ENCODE peak calls at places on chromosomes 2 and 18, in ten cellular contexts. O, Q, Y, V, X, G, U, J, E and T are unnamed samples.

GRCh38 chr2:26245231-26245732 is 543 bp downstream of the HADHB start:
- DNase-seq in O (no peak), Q (no peak), Y (no peak), V (no peak), X (peak), G (no peak), U (peak), J (peak), E (no peak), T (peak)

GRCh38 chr2:182618672-182619079 is 97.4 kb upstream of the DNAJC10 start:
- DNase-seq in O (no peak), Q (peak), Y (no peak), V (no peak), X (peak), G (no peak), U (no peak), J (peak), E (no peak), T (no peak)

GRCh38 chr18:23958036-23958435 is 56.5 kb upstream of the TTC39C start:
- DNase-seq in O (no peak), Q (no peak), Y (no peak), V (no peak), X (peak), G (no peak), U (no peak), J (no peak), E (peak), T (no peak)

GRCh38 chr2:207952564-207953345 is 72.6 kb downstream of the PLEKHM3 start:
- DNase-seq in O (no peak), Q (no peak), Y (no peak), V (no peak), X (no peak), G (no peak), U (no peak), J (no peak), E (no peak), T (no peak)

GRCh38 chr2:216082805-216083204 is 1.1 kb downstream of the TMEM169 start:
- DNase-seq in O (no peak), Q (no peak), Y (no peak), V (no peak), X (no peak), G (peak), U (no peak), J (no peak), E (no peak), T (no peak)

GRCh38 chr2:241514545-241514944 is 6.2 kb upstream of the STK25 start:
- DNase-seq in O (no peak), Q (no peak), Y (no peak), V (no peak), X (peak), G (no peak), U (no peak), J (no peak), E (no peak), T (no peak)

GRCh38 chr2:12959935-12960334 is 243.2 kb downstream of the TRIB2 start:
- DNase-seq in O (no peak), Q (no peak), Y (no peak), V (no peak), X (no peak), G (no peak), U (no peak), J (no peak), E (no peak), T (no peak)

GRCh38 chr2:85154048-85154753 is 21.0 kb downstream of the TCF7L1 start:
- DNase-seq in O (no peak), Q (no peak), Y (no peak), V (no peak), X (peak), G (no peak), U (no peak), J (no peak), E (no peak), T (no peak)

GRCh38 chr18:79495591-79496071 is 99.9 kb downstream of the NFATC1 start:
- DNase-seq in O (no peak), Q (no peak), Y (no peak), V (no peak), X (no peak), G (no peak), U (no peak), J (no peak), E (no peak), T (peak)

GRCh38 chr2:203484266-203485112 is 50.6 kb downstream of the RAPH1 start:
- DNase-seq in O (peak), Q (peak), Y (no peak), V (peak), X (peak), G (peak), U (peak), J (no peak), E (no peak), T (no peak)

GRCh38 chr2:113217455-113218282 is 43.9 kb downstream of the PSD4 start:
- DNase-seq in O (no peak), Q (no peak), Y (no peak), V (no peak), X (no peak), G (peak), U (no peak), J (no peak), E (no peak), T (no peak)

GRCh38 chr2:1626271-1626681 is 118.0 kb downstream of the PXDN start:
- DNase-seq in O (no peak), Q (no peak), Y (no peak), V (no peak), X (no peak), G (no peak), U (no peak), J (no peak), E (no peak), T (no peak)

GRCh38 chr18:75170916-75171315 is 38.0 kb downstream of the PTGR3 start:
- DNase-seq in O (no peak), Q (no peak), Y (no peak), V (no peak), X (no peak), G (no peak), U (no peak), J (no peak), E (no peak), T (no peak)

GRCh38 chr2:40155728-40156127 is 296.2 kb downstream of the SLC8A1 start:
- DNase-seq in O (no peak), Q (no peak), Y (no peak), V (no peak), X (peak), G (no peak), U (no peak), J (no peak), E (no peak), T (no peak)

GRCh38 chr2:25251032-25251460 is 82.7 kb upstream of the POMC start:
- DNase-seq in O (no peak), Q (no peak), Y (no peak), V (no peak), X (no peak), G (no peak), U (no peak), J (no peak), E (peak), T (no peak)

GRCh38 chr18:5851998-5852397 is 43.3 kb downstream of the TMEM200C start:
- DNase-seq in O (no peak), Q (no peak), Y (no peak), V (no peak), X (no peak), G (no peak), U (no peak), J (no peak), E (peak), T (no peak)

GRCh38 chr2:77519888-77520506 is 2.2 kb downstream of the LRRTM4 start:
- DNase-seq in O (no peak), Q (no peak), Y (no peak), V (no peak), X (no peak), G (no peak), U (no peak), J (no peak), E (no peak), T (no peak)

GRCh38 chr18:47531759-47532158 is 280.3 kb upstream of the SKOR2 start:
- DNase-seq in O (no peak), Q (no peak), Y (no peak), V (no peak), X (no peak), G (no peak), U (no peak), J (no peak), E (no peak), T (no peak)

GRCh38 chr2:234003972-234004617 is 46.4 kb upstream of the SPP2 start:
- DNase-seq in O (no peak), Q (peak), Y (no peak), V (no peak), X (peak), G (peak), U (no peak), J (peak), E (peak), T (no peak)

GRCh38 chr2:208509586-208509985 is 103.0 kb downstream of the PTH2R start:
- DNase-seq in O (no peak), Q (no peak), Y (no peak), V (no peak), X (no peak), G (no peak), U (no peak), J (no peak), E (peak), T (no peak)

GRCh38 chr2:201396595-201396994 is 39.5 kb upstream of the FLACC1 start:
- DNase-seq in O (no peak), Q (no peak), Y (no peak), V (no peak), X (no peak), G (no peak), U (no peak), J (no peak), E (no peak), T (no peak)

GRCh38 chr2:45190481-45190880 is 181.2 kb upstream of the SIX2 start:
- DNase-seq in O (no peak), Q (no peak), Y (no peak), V (no peak), X (peak), G (no peak), U (no peak), J (peak), E (no peak), T (no peak)

GRCh38 chr18:79560042-79560860 is 119.4 kb upstream of the CTDP1 start:
- DNase-seq in O (no peak), Q (no peak), Y (no peak), V (no peak), X (no peak), G (no peak), U (no peak), J (no peak), E (no peak), T (no peak)

GRCh38 chr2:215029936-215030335 is 108.5 kb downstream of the ABCA12 start:
- DNase-seq in O (no peak), Q (no peak), Y (no peak), V (no peak), X (no peak), G (no peak), U (no peak), J (no peak), E (no peak), T (no peak)